ENCODE peak calls at places on chromosomes 2 and 18, in six cellular contexts. K, O, I, G, P and S are unnamed samples.

GRCh38 chr18:12059334-12060181 is 34.1 kb upstream of the ANKRD62 start:
- DNase-seq in K (no peak), O (peak), I (no peak), G (no peak), P (no peak), S (no peak)

GRCh38 chr2:181235683-181236459 is 221.3 kb upstream of the ITGA4 start:
- DNase-seq in K (no peak), O (no peak), I (no peak), G (no peak), P (no peak), S (no peak)

GRCh38 chr2:45765847-45766254 is 114.4 kb downstream of the PRKCE start:
- DNase-seq in K (no peak), O (peak), I (peak), G (no peak), P (no peak), S (no peak)

GRCh38 chr2:100893753-100894530 is 74.0 kb downstream of the NPAS2 start:
- DNase-seq in K (no peak), O (no peak), I (no peak), G (peak), P (peak), S (no peak)

GRCh38 chr2:112794131-112794733 is 9.9 kb upstream of the IL1A start:
- DNase-seq in K (no peak), O (no peak), I (peak), G (peak), P (peak), S (no peak)

GRCh38 chr2:31239842-31240198 is 5.9 kb downstream of the EHD3 start:
- DNase-seq in K (no peak), O (no peak), I (peak), G (no peak), P (no peak), S (no peak)

GRCh38 chr18:3712485-3712884 is 262.5 kb downstream of the TGIF1 start:
- DNase-seq in K (no peak), O (no peak), I (peak), G (no peak), P (no peak), S (no peak)

GRCh38 chr2:37688771-37689468 is 17.5 kb upstream of the CDC42EP3 start:
- DNase-seq in K (no peak), O (no peak), I (peak), G (no peak), P (no peak), S (no peak)

GRCh38 chr2:68193144-68193543 is 35.5 kb downstream of the PNO1 start:
- DNase-seq in K (no peak), O (no peak), I (peak), G (peak), P (no peak), S (no peak)

GRCh38 chr18:76903386-76903785 is 81.0 kb downstream of the ZNF236 start:
- DNase-seq in K (no peak), O (no peak), I (no peak), G (no peak), P (no peak), S (no peak)

GRCh38 chr2:174442546-174443510 is 44.0 kb downstream of the GPR155 start:
- DNase-seq in K (no peak), O (no peak), I (peak), G (no peak), P (peak), S (no peak)

GRCh38 chr2:26401739-26402541 is at the start of gene DRC1:
- DNase-seq in K (no peak), O (peak), I (peak), G (no peak), P (peak), S (peak)

GRCh38 chr2:227921648-227922047 is 50.2 kb downstream of the DAW1 start:
- DNase-seq in K (no peak), O (no peak), I (no peak), G (no peak), P (no peak), S (no peak)

GRCh38 chr2:49664827-49665226 is 510.5 kb upstream of the FSHR start:
- DNase-seq in K (no peak), O (no peak), I (no peak), G (no peak), P (no peak), S (no peak)

GRCh38 chr18:49723648-49724180 is 89.6 kb downstream of the ACAA2 start:
- DNase-seq in K (no peak), O (no peak), I (peak), G (no peak), P (no peak), S (no peak)

GRCh38 chr2:174985624-174986023 is 19.6 kb downstream of the CHN1 start:
- DNase-seq in K (no peak), O (peak), I (peak), G (peak), P (peak), S (no peak)

GRCh38 chr2:102418421-102418961 is 4.5 kb upstream of the IL18RAP start:
- DNase-seq in K (no peak), O (no peak), I (peak), G (peak), P (no peak), S (no peak)

GRCh38 chr2:173217106-173217840 is 137.4 kb upstream of the CDCA7 start:
- DNase-seq in K (no peak), O (no peak), I (no peak), G (no peak), P (no peak), S (no peak)

GRCh38 chr18:79583984-79584401 is 95.6 kb upstream of the CTDP1 start:
- DNase-seq in K (peak), O (no peak), I (no peak), G (no peak), P (no peak), S (no peak)

GRCh38 chr2:160294339-160294803 is 94.3 kb upstream of the ITGB6 start:
- DNase-seq in K (peak), O (no peak), I (peak), G (no peak), P (peak), S (no peak)

GRCh38 chr2:99031991-99032390 is 96.0 kb upstream of the CRACDL start:
- DNase-seq in K (no peak), O (no peak), I (no peak), G (no peak), P (no peak), S (no peak)

GRCh38 chr18:48320639-48320945 is 88.6 kb downstream of the ZBTB7C start:
- DNase-seq in K (no peak), O (no peak), I (no peak), G (no peak), P (no peak), S (no peak)

GRCh38 chr2:48174503-48174902 is 268.2 kb upstream of the FBXO11 start:
- DNase-seq in K (no peak), O (no peak), I (no peak), G (no peak), P (no peak), S (no peak)

GRCh38 chr2:102724016-102724490 is 37.8 kb upstream of the TMEM182 start:
- DNase-seq in K (no peak), O (no peak), I (no peak), G (no peak), P (no peak), S (no peak)

GRCh38 chr2:120014231-120014990 is 1.5 kb downstream of the EPB41L5 start:
- DNase-seq in K (no peak), O (no peak), I (no peak), G (no peak), P (peak), S (no peak)

GRCh38 chr18:45962866-45963265 is 4.3 kb downstream of the EPG5 start:
- DNase-seq in K (no peak), O (no peak), I (peak), G (no peak), P (no peak), S (no peak)

GRCh38 chr18:59459352-59460059 is 100.4 kb upstream of the LMAN1 start:
- DNase-seq in K (no peak), O (no peak), I (peak), G (peak), P (peak), S (peak)

GRCh38 chr2:239268549-239268948 is 132.3 kb downstream of the HDAC4 start:
- DNase-seq in K (no peak), O (no peak), I (no peak), G (no peak), P (no peak), S (no peak)

GRCh38 chr2:113796592-113797180 is 40.2 kb upstream of the SLC35F5 start:
- DNase-seq in K (no peak), O (no peak), I (no peak), G (no peak), P (no peak), S (no peak)

GRCh38 chr18:69755041-69755440 is 192.6 kb downstream of the CD226 start:
- DNase-seq in K (no peak), O (no peak), I (no peak), G (no peak), P (no peak), S (no peak)

GRCh38 chr18:51342815-51343214 is 145.3 kb upstream of the MEX3C start:
- DNase-seq in K (no peak), O (no peak), I (peak), G (peak), P (peak), S (no peak)

GRCh38 chr18:21853020-21853419 is 112.4 kb downstream of the MIB1 start:
- DNase-seq in K (no peak), O (no peak), I (peak), G (no peak), P (no peak), S (no peak)